ENCODE peak calls at places on chromosomes 2 and 18, in five cellular contexts. H, K, P, S and D are unnamed samples.

GRCh38 chr2:224545884-224546644 is 39.1 kb downstream of the CUL3 start:
- DNase-seq in K (no peak), S (no peak), H (no peak), P (peak; percentile 63), D (no peak)

GRCh38 chr2:108971661-108972566 is 17.1 kb downstream of the EDAR start:
- DNase-seq in H (no peak), S (no peak), P (peak; percentile 62), K (no peak), D (no peak)

GRCh38 chr2:150544731-150545130 is 57.3 kb upstream of the RND3 start:
- DNase-seq in P (no peak), S (no peak), H (no peak), K (no peak), D (no peak)

GRCh38 chr2:207337234-207338219 is 171.8 kb upstream of the KLF7 start:
- DNase-seq in P (peak; percentile 78), S (no peak), H (no peak), K (peak; percentile 65), D (no peak)

GRCh38 chr2:181902625-181903024 is 11.1 kb downstream of the ITPRID2 start:
- DNase-seq in S (no peak), H (no peak), P (no peak), K (no peak), D (no peak)

GRCh38 chr2:228548230-228548629 is 366.7 kb upstream of the SPHKAP start:
- DNase-seq in H (no peak), P (peak; percentile 25), S (no peak), K (no peak), D (no peak)

GRCh38 chr2:171248205-171248662 is 87.5 kb upstream of the TLK1 start:
- DNase-seq in H (no peak), K (peak; percentile 64), P (no peak), S (peak; percentile 68), D (no peak)

GRCh38 chr2:27638023-27638637 is 9.3 kb downstream of the GPN1 start:
- DNase-seq in S (no peak), H (no peak), P (peak; percentile 97), K (no peak), D (no peak)

GRCh38 chr2:16239296-16239850 is 299.0 kb downstream of the MYCN start:
- DNase-seq in K (no peak), H (no peak), P (no peak), S (no peak), D (no peak)

GRCh38 chr18:57447154-57447621 is 12.0 kb downstream of the ONECUT2 start:
- DNase-seq in S (no peak), K (no peak), H (no peak), P (peak; percentile 28), D (no peak)

GRCh38 chr2:209600257-209601180 is 171.1 kb upstream of the UNC80 start:
- DNase-seq in P (no peak), K (no peak), H (no peak), S (no peak), D (no peak)

GRCh38 chr2:172921538-172922236 is 154.0 kb upstream of the MAP3K20 start:
- DNase-seq in K (no peak), S (no peak), P (peak; percentile 78), H (no peak), D (no peak)

GRCh38 chr18:8778386-8778785 is 73.0 kb downstream of the MTCL1 start:
- DNase-seq in H (no peak), P (no peak), K (no peak), S (no peak), D (no peak)

GRCh38 chr2:238741277-238741676 is 106.6 kb upstream of the TWIST2 start:
- DNase-seq in S (no peak), K (no peak), P (no peak), H (no peak), D (no peak)